ENCODE peak calls at places on chromosomes 3 and 15, in nine cellular contexts. L is cardiac muscle cell; R is A673; C is endodermal cell; U is CD8-positive, alpha-beta T cell; M is transverse colon; B is lower leg skin; G is GM12864; N is dorsolateral prefrontal cortex. Q is an unnamed sample.

GRCh38 chr15:62758126-62758951 is 284.2 kb upstream of the TPM1 start:
- DNase-seq in R (peak), L (peak), N (no peak), C (no peak), M (peak), U (no peak), B (peak), G (no peak), Q (no peak)

GRCh38 chr15:91841861-91842260 is 11.6 kb upstream of the SLCO3A1 start:
- DNase-seq in N (no peak), U (no peak), B (no peak), R (no peak), L (no peak), M (no peak), C (no peak), G (no peak), Q (no peak)

GRCh38 chr3:112530573-112530972 is 31.2 kb downstream of the ATG3 start:
- DNase-seq in C (no peak), L (no peak), B (no peak), R (no peak), M (no peak), N (no peak), U (no peak), G (no peak), Q (no peak)

GRCh38 chr3:89847955-89848354 is 740.5 kb downstream of the EPHA3 start:
- DNase-seq in L (peak), U (no peak), M (no peak), R (peak), B (no peak), G (no peak), N (no peak), C (no peak), Q (no peak)

GRCh38 chr3:33787328-33788009 is 11.0 kb upstream of the PDCD6IP start:
- DNase-seq in B (peak), U (peak), N (no peak), M (peak), G (peak), C (peak), L (peak), R (peak), Q (peak)

GRCh38 chr3:47348411-47349154 is 32.2 kb upstream of the PTPN23 start:
- DNase-seq in N (no peak), G (no peak), L (no peak), U (no peak), R (no peak), M (no peak), B (no peak), C (no peak), Q (no peak)

GRCh38 chr3:50417637-50418033 is 58.3 kb upstream of the TMEM115 start:
- DNase-seq in N (no peak), M (no peak), B (no peak), L (no peak), C (no peak), U (no peak), R (no peak), G (no peak), Q (no peak)

GRCh38 chr15:40825661-40826088 is 2.8 kb downstream of the PPP1R14D start:
- DNase-seq in M (peak), U (no peak), L (peak), N (no peak), B (no peak), C (no peak), R (no peak), G (no peak), Q (no peak)

GRCh38 chr15:95557226-95558046 is 773.1 kb upstream of the NR2F2 start:
- DNase-seq in M (no peak), N (no peak), G (no peak), R (peak), B (no peak), L (peak), U (no peak), C (no peak), Q (no peak)

GRCh38 chr3:3619815-3620214 is 179.4 kb upstream of the LRRN1 start:
- DNase-seq in G (no peak), N (no peak), C (no peak), R (no peak), U (no peak), L (no peak), B (no peak), M (no peak), Q (no peak)

GRCh38 chr15:63492541-63493077 is 11.8 kb upstream of the USP3 start:
- DNase-seq in M (no peak), U (no peak), C (no peak), G (no peak), N (no peak), L (peak), B (peak), R (peak), Q (no peak)

GRCh38 chr3:46675426-46675825 is 18.1 kb downstream of the ALS2CL start:
- DNase-seq in M (no peak), G (no peak), C (peak), R (no peak), L (no peak), U (no peak), N (peak), B (no peak), Q (no peak)

GRCh38 chr3:172285844-172286243 is 162.4 kb downstream of the GHSR start:
- DNase-seq in M (no peak), R (no peak), N (no peak), B (no peak), L (peak), G (no peak), C (no peak), U (no peak), Q (no peak)

GRCh38 chr3:13698498-13698897 is 149.6 kb downstream of the FBLN2 start:
- DNase-seq in B (no peak), N (no peak), U (no peak), L (no peak), R (no peak), G (no peak), M (no peak), C (peak), Q (no peak)

GRCh38 chr3:60772584-60772983 is 478.7 kb downstream of the FHIT start:
- DNase-seq in L (no peak), U (no peak), N (no peak), C (peak), G (no peak), B (no peak), R (no peak), M (no peak), Q (no peak)

GRCh38 chr3:133670525-133670995 is 8.8 kb upstream of the TOPBP1 start:
- DNase-seq in L (no peak), R (no peak), U (no peak), M (no peak), C (no peak), B (no peak), N (no peak), G (no peak), Q (no peak)

GRCh38 chr3:106367496-106367895 is 498.7 kb upstream of the CBLB start:
- DNase-seq in L (no peak), B (no peak), C (no peak), U (no peak), N (no peak), R (no peak), M (no peak), G (no peak), Q (no peak)

GRCh38 chr3:195763843-195764825 is 43.4 kb downstream of the MUC20 start:
- DNase-seq in M (no peak), B (no peak), U (no peak), L (no peak), G (no peak), R (no peak), N (no peak), C (no peak), Q (peak)

GRCh38 chr15:44882499-44882968 is 74.0 kb upstream of the TERB2 start:
- DNase-seq in N (no peak), B (no peak), C (no peak), M (no peak), U (no peak), R (no peak), L (no peak), G (peak), Q (no peak)

GRCh38 chr15:35753486-35753885 is 207.5 kb upstream of the DPH6 start:
- DNase-seq in G (no peak), R (no peak), B (no peak), L (no peak), M (no peak), U (no peak), N (no peak), C (no peak), Q (no peak)

GRCh38 chr15:94056314-94056713 is 175.0 kb upstream of the MCTP2 start:
- DNase-seq in C (no peak), B (no peak), L (no peak), U (no peak), M (no peak), R (no peak), N (no peak), G (no peak), Q (no peak)

GRCh38 chr15:61182955-61183354 is 46.1 kb downstream of the RORA start:
- DNase-seq in U (no peak), R (no peak), G (no peak), M (no peak), L (peak), N (no peak), B (no peak), C (no peak), Q (no peak)

GRCh38 chr15:89002281-89002761 is 85.9 kb upstream of the ABHD2 start:
- DNase-seq in C (no peak), M (peak), G (no peak), U (no peak), R (no peak), L (peak), B (peak), N (no peak), Q (no peak)

GRCh38 chr3:37118163-37118562 is 56.2 kb downstream of the LRRFIP2 start:
- DNase-seq in N (no peak), R (no peak), B (no peak), C (no peak), L (no peak), U (no peak), G (no peak), M (no peak), Q (no peak)

GRCh38 chr3:126107203-126107939 is 23.4 kb upstream of the SLC41A3 start:
- DNase-seq in N (no peak), M (no peak), G (no peak), B (peak), C (peak), U (no peak), R (no peak), L (no peak), Q (no peak)

GRCh38 chr3:51982352-51982837 is 940 bp upstream of the ACY1 start:
- DNase-seq in C (peak), L (no peak), U (no peak), G (no peak), N (no peak), R (no peak), B (peak), M (peak), Q (peak)

GRCh38 chr15:41474941-41475340 is 18.7 kb upstream of the ITPKA start:
- DNase-seq in L (no peak), B (no peak), U (no peak), G (no peak), C (no peak), M (peak), R (no peak), N (no peak), Q (no peak)

DNA sequence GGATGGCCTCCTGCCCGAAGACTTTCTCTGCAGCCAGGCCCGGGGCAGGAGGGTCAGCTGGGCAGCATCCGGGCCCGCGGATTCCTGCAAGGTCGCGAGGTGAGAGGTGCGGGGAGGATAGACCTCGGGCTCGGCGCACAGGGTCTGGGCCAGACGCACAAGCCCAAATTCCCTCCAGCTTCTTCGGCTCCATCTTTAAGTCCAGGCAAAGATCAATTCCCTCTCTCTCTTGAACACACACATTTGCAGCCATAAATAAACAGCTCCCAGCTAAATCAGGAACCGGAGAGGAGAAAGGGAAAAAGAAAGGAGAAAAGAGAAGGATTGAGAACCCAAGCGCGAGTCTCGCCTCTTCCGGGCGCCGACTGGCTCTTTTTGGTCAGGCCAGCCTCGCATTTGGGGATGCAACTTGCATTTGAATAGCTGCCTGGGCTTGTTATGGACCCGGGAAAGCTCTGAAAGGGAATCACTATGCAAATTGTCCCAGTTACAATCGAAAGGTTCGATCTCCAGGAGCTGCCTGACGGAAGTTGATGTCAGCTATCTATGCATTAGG is 14.5 kb upstream of the ONECUT1 start:
- DNase-seq in B (peak), L (no peak), G (no peak), N (no peak), U (no peak), R (no peak), M (no peak), C (peak), Q (no peak)
- H3K4me3 ChIP-seq in B (peak), L (peak), G (no peak), N (peak), U (peak), R (no peak), M (peak), C (peak), Q (no peak)

GRCh38 chr15:73939138-73939537 is 12.9 kb downstream of the LOXL1 start:
- DNase-seq in N (peak), U (no peak), R (no peak), B (no peak), C (no peak), L (no peak), M (no peak), G (no peak), Q (no peak)

GRCh38 chr15:73941871-73942635 is 15.8 kb downstream of the LOXL1 start:
- DNase-seq in G (no peak), B (no peak), C (no peak), M (no peak), U (no peak), N (no peak), R (no peak), L (peak), Q (no peak)

GRCh38 chr15:73941449-73941848 is 15.2 kb downstream of the LOXL1 start:
- DNase-seq in N (no peak), C (no peak), U (no peak), M (no peak), G (no peak), L (no peak), R (no peak), B (no peak), Q (no peak)

GRCh38 chr15:73941044-73941443 is 14.8 kb downstream of the LOXL1 start:
- DNase-seq in L (peak), M (no peak), B (no peak), G (no peak), C (no peak), R (peak), U (no peak), N (peak), Q (no peak)

GRCh38 chr15:73940061-73940981 is 14.1 kb downstream of the LOXL1 start:
- DNase-seq in U (no peak), B (no peak), L (peak), C (no peak), R (no peak), G (no peak), M (no peak), N (no peak), Q (no peak)
- H3K4me3 ChIP-seq in U (no peak), B (no peak), L (no peak), C (no peak), R (no peak), G (no peak), M (no peak), N (no peak), Q (no peak)

GRCh38 chr3:183267140-183267539 is 14.1 kb downstream of the B3GNT5 start:
- DNase-seq in C (no peak), L (no peak), N (no peak), U (no peak), R (no peak), B (no peak), M (no peak), G (no peak), Q (no peak)

GRCh38 chr3:183266454-183266853 is 13.4 kb downstream of the B3GNT5 start:
- DNase-seq in M (no peak), B (no peak), C (no peak), L (no peak), R (no peak), U (no peak), N (no peak), G (no peak), Q (no peak)

GRCh38 chr3:183265713-183266417 is 12.8 kb downstream of the B3GNT5 start:
- DNase-seq in M (peak), B (no peak), N (no peak), C (no peak), U (no peak), L (peak), R (peak), G (no peak), Q (no peak)

GRCh38 chr3:183264249-183264648 is 11.2 kb downstream of the B3GNT5 start:
- DNase-seq in B (no peak), U (no peak), M (no peak), L (no peak), C (peak), G (no peak), R (peak), N (no peak), Q (no peak)

DNA sequence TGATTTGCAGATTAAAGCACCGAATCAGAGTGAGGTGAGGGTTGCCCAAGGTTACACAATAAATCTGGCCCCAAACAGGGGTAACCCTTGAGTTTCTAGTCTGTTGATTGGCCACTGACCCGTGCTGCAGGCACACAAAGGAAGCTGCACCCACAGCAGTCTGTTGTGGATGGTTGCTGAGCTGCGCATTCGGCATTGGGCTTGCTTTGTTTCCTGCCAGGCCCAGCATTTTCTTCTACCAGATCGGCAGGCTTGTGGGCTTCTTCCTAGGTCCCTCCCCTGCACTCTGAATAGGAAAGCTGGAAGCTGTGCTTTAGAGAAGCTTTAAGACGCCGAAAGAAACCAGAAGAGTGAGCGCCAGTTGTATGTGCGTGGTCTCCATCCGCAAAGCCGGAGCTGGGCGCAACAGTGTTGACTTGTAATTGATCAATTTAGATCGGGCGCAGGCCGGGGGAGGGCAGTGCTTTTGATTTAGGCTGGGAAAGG is 12.1 kb downstream of the B3GNT5 start:
- DNase-seq in N (no peak), C (peak), L (peak), U (no peak), R (peak), G (no peak), B (no peak), M (no peak), Q (no peak)
- H3K4me3 ChIP-seq in N (peak), C (peak), L (no peak), U (no peak), R (peak), G (no peak), B (no peak), M (no peak), Q (no peak)

DNA sequence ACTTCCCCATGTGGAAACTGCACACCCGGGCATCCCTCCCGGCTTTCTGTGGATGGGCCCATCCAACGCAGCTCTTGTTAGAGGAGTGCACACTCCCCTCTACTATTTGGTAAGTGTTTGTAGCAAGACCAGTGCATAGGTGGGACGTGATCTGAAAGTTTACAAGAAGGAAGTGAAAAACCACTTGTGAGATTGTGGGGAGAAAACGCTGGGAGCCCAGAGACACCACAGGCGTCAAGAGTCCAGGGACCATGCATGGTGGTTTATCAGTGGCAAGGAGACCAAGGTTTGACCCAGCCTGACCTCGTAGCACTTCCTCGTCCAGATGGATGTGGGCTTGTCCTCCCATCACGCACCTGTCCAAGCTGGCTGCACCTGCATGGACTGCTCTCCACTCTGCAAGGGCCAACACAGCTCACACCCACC is 51.6 kb downstream of the ATP10A start:
- DNase-seq in C (no peak), N (no peak), R (no peak), U (no peak), G (peak), L (no peak), M (no peak), B (peak), Q (no peak)
- H3K4me3 ChIP-seq in C (no peak), N (no peak), R (no peak), U (peak), G (no peak), L (no peak), M (no peak), B (no peak), Q (no peak)

DNA sequence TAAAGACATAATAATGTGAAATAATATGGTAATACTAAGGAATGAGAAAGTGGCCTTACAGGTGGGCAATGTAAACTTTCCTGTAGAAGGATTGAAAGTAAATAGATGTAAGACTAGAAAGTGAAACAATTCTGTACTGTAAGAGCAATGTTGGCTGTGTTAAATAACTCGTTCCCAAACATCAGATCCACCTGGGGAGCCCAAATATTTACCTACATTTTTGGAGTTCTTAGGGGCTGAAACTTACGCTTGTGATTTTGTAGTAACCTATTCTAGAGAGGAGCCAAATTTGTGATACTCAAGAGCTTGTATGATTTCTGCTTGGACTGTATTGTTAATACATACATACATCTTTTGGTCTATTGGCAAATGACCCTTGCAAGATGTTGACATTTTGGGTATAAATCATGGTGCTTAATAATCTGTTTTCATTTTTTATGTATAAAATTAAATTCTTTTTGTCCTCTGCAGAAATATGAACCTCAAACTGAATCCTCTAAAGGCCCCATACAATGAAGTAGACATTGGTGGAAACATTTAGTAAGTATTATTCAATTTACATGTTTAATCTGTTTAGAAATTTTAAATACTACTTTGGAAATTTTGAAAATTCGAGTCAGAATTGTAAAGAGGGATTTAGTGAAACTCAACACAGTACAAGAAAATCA is 8.5 kb upstream of the CHD2 start:
- DNase-seq in L (no peak), R (no peak), G (no peak), B (no peak), U (no peak), C (no peak), M (no peak), N (no peak), Q (no peak)
- H3K4me3 ChIP-seq in L (no peak), R (no peak), G (no peak), B (no peak), U (no peak), C (no peak), M (no peak), N (no peak), Q (no peak)

GRCh38 chr3:127762077-127762786 is 60.1 kb downstream of the MGLL start:
- DNase-seq in M (peak), N (no peak), G (peak), L (no peak), C (no peak), B (no peak), U (no peak), R (no peak), Q (peak)
- H3K4me3 ChIP-seq in M (no peak), N (peak), G (peak), L (no peak), C (no peak), B (no peak), U (no peak), R (no peak), Q (no peak)